ENCODE peak calls at places on chromosomes 4 and X, in eight cellular contexts. C is sigmoid colon, S is A549, I is HepG2, U is coronary artery, L is left ventricle myocardium inferior, O is brain microvascular endothelial cell, A is adrenal gland. D is an unnamed sample.

GRCh38 chrX:11663875-11664210 is 1.9 kb downstream of the ARHGAP6 start:
- DNase-seq in C (no peak), S (peak), I (no peak), U (no peak), L (no peak), O (no peak), A (no peak), D (no peak)

GRCh38 chrX:115564243-115564642 is 3.3 kb downstream of the PLS3 start:
- DNase-seq in C (no peak), S (no peak), I (peak), U (no peak), L (no peak), O (no peak), A (no peak), D (no peak)

GRCh38 chrX:11724122-11725017 is 33.7 kb upstream of the MSL3 start:
- DNase-seq in C (no peak), S (peak), I (peak), U (no peak), L (no peak), O (peak), A (no peak), D (peak)

GRCh38 chrX:47579537-47579936 is 2.7 kb upstream of the TIMP1 start:
- DNase-seq in C (no peak), S (peak), I (no peak), U (no peak), L (no peak), O (peak), A (no peak), D (peak)

GRCh38 chr4:129358571-129358970 is 262.6 kb downstream of the C4orf33 start:
- DNase-seq in C (no peak), S (no peak), I (no peak), U (no peak), L (no peak), O (peak), A (no peak), D (peak)

GRCh38 chrX:71217298-71217697 is 5.7 kb upstream of the GJB1 start:
- DNase-seq in C (no peak), S (no peak), I (no peak), U (no peak), L (no peak), O (no peak), A (no peak), D (no peak)

GRCh38 chrX:47316276-47317025 is 53.9 kb upstream of the ZNF157 start:
- DNase-seq in C (no peak), S (no peak), I (no peak), U (no peak), L (no peak), O (peak), A (no peak), D (no peak)

GRCh38 chr4:169443748-169444147 is 168.6 kb downstream of the NEK1 start:
- DNase-seq in C (no peak), S (no peak), I (no peak), U (no peak), L (no peak), O (no peak), A (no peak), D (no peak)

GRCh38 chr4:108160741-108161352 is 7.9 kb downstream of the LEF1 start:
- DNase-seq in C (no peak), S (no peak), I (no peak), U (no peak), L (no peak), O (no peak), A (no peak), D (no peak)

GRCh38 chrX:22629105-22629725 is 356.5 kb downstream of the CBLL2 start:
- DNase-seq in C (no peak), S (no peak), I (no peak), U (no peak), L (no peak), O (peak), A (no peak), D (peak)

GRCh38 chr4:127261476-127261875 is 371.3 kb upstream of the INTU start:
- DNase-seq in C (no peak), S (no peak), I (no peak), U (no peak), L (no peak), O (no peak), A (no peak), D (no peak)

GRCh38 chrX:93673056-93673868 is at the start of gene NAP1L3:
- DNase-seq in C (peak), S (peak), I (peak), U (peak), L (peak), O (peak), A (peak), D (peak)

GRCh38 chr4:1033840-1034551 is 22.6 kb downstream of the FGFRL1 start:
- DNase-seq in C (no peak), S (no peak), I (no peak), U (no peak), L (peak), O (no peak), A (no peak), D (no peak)

GRCh38 chr4:140047017-140047640 is 106.9 kb downstream of the MAML3 start:
- DNase-seq in C (no peak), S (no peak), I (no peak), U (peak), L (peak), O (no peak), A (no peak), D (no peak)

GRCh38 chr4:122052714-122053113 is 99.4 kb upstream of the BLTP1 start:
- DNase-seq in C (no peak), S (no peak), I (no peak), U (no peak), L (peak), O (no peak), A (no peak), D (no peak)

GRCh38 chr4:38232741-38233140 is 272.5 kb downstream of the PTTG2 start:
- DNase-seq in C (no peak), S (no peak), I (no peak), U (no peak), L (no peak), O (no peak), A (no peak), D (no peak)

GRCh38 chrX:71489540-71489939 is 43.4 kb upstream of the OGT start:
- DNase-seq in C (no peak), S (no peak), I (no peak), U (no peak), L (no peak), O (no peak), A (no peak), D (no peak)

GRCh38 chr4:101701551-101701950 is 89.0 kb upstream of the BANK1 start:
- DNase-seq in C (no peak), S (no peak), I (no peak), U (no peak), L (no peak), O (no peak), A (no peak), D (no peak)

GRCh38 chr4:170374770-170375169 is 285.0 kb upstream of the AADAT start:
- DNase-seq in C (no peak), S (peak), I (peak), U (no peak), L (no peak), O (peak), A (no peak), D (no peak)

GRCh38 chrX:151009582-151009981 is 26.4 kb downstream of the HMGB3 start:
- DNase-seq in C (no peak), S (no peak), I (peak), U (no peak), L (no peak), O (no peak), A (no peak), D (no peak)

GRCh38 chr4:173578956-173579355 is 48.9 kb upstream of the HAND2 start:
- DNase-seq in C (no peak), S (no peak), I (no peak), U (no peak), L (no peak), O (no peak), A (no peak), D (no peak)

GRCh38 chrX:134774190-134775048 is 116.1 kb upstream of the PLAC1 start:
- DNase-seq in C (no peak), S (no peak), I (no peak), U (no peak), L (no peak), O (no peak), A (no peak), D (no peak)

GRCh38 chrX:119790977-119791436 is 423 bp downstream of the RPL39 start:
- DNase-seq in C (no peak), S (peak), I (peak), U (no peak), L (no peak), O (peak), A (peak), D (peak)

GRCh38 chrX:110665636-110666035 is 130.0 kb downstream of the CHRDL1 start:
- DNase-seq in C (no peak), S (peak), I (peak), U (no peak), L (peak), O (peak), A (no peak), D (peak)

GRCh38 chrX:16573781-16574180 is 76.2 kb upstream of the S100G start:
- DNase-seq in C (no peak), S (no peak), I (no peak), U (no peak), L (no peak), O (peak), A (no peak), D (no peak)

GRCh38 chr4:86114563-86114962 is 245.3 kb downstream of the MAPK10 start:
- DNase-seq in C (no peak), S (no peak), I (no peak), U (no peak), L (no peak), O (no peak), A (no peak), D (no peak)

GRCh38 chr4:143253156-143253555 is 68.4 kb downstream of the USP38 start:
- DNase-seq in C (no peak), S (no peak), I (no peak), U (no peak), L (no peak), O (no peak), A (no peak), D (no peak)

GRCh38 chr4:109186458-109186945 is 116.0 kb downstream of the COL25A1 start:
- DNase-seq in C (no peak), S (no peak), I (no peak), U (no peak), L (no peak), O (no peak), A (no peak), D (no peak)
- TF ChIP-seq CTCF in C (no peak), S (no peak), I (no peak), U (no peak), L (no peak), O (no peak), A (no peak), D (no peak)

GRCh38 chrX:31170792-31171191 is 99.0 kb upstream of the FTHL17 start:
- DNase-seq in C (no peak), S (no peak), I (no peak), U (no peak), L (no peak), O (no peak), A (no peak), D (no peak)

GRCh38 chrX:31168596-31168995 is 96.8 kb upstream of the FTHL17 start:
- DNase-seq in C (no peak), S (no peak), I (no peak), U (no peak), L (no peak), O (no peak), A (no peak), D (no peak)

GRCh38 chrX:31166416-31166815 is 94.6 kb upstream of the FTHL17 start:
- DNase-seq in C (no peak), S (no peak), I (no peak), U (no peak), L (no peak), O (peak), A (no peak), D (no peak)

GRCh38 chrX:31166832-31167231 is 95.0 kb upstream of the FTHL17 start:
- DNase-seq in C (no peak), S (no peak), I (no peak), U (no peak), L (no peak), O (no peak), A (no peak), D (no peak)

GRCh38 chrX:31165241-31166035 is 93.6 kb upstream of the FTHL17 start:
- DNase-seq in C (no peak), S (no peak), I (peak), U (no peak), L (no peak), O (peak), A (no peak), D (no peak)
- H3K27ac ChIP-seq in C (no peak), S (no peak), I (no peak), U (no peak), L (no peak), O (peak), A (no peak), D (no peak)

GRCh38 chr4:35541888-35542213 is 702.5 kb downstream of the ARAP2 start:
- DNase-seq in C (no peak), S (no peak), I (peak), U (no peak), L (no peak), O (no peak), A (no peak), D (no peak)
- TF ChIP-seq CTCF in C (no peak), S (no peak), I (no peak), U (no peak), L (no peak), O (no peak), A (no peak), D (no peak)

GRCh38 chr4:27574743-27575142 is 714.1 kb downstream of the STIM2 start:
- DNase-seq in C (no peak), S (no peak), I (no peak), U (no peak), L (no peak), O (no peak), A (no peak), D (no peak)

GRCh38 chr4:27568236-27568951 is 707.8 kb downstream of the STIM2 start:
- DNase-seq in C (no peak), S (no peak), I (no peak), U (no peak), L (no peak), O (no peak), A (no peak), D (no peak)

GRCh38 chr4:27568952-27569319 is 708.3 kb downstream of the STIM2 start:
- DNase-seq in C (no peak), S (no peak), I (no peak), U (no peak), L (no peak), O (no peak), A (no peak), D (no peak)
- H3K27ac ChIP-seq in C (no peak), S (no peak), I (no peak), U (no peak), L (no peak), O (no peak), A (no peak), D (no peak)

DNA sequence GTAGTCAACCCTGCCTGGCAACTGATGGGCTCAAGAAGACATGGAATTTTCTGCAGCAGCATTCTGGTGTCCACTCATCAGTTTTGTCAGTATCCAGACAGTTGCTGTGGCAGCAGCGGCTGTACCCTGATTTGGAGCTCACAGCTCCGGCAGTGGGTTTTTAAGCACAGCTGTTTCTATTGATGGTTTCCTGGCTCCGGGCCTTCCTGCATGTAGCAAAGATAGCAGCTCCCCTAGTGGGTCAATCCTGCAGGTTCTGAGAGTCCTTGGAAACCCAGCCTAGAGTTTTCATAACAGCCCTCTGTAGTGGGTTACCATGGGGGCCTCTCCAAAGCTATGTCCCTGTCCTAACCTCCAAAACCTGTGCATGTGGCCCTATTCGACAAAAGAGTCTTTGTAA is 84.0 kb upstream of the ATP6AP2 start:
- DNase-seq in C (no peak), S (no peak), I (peak), U (no peak), L (no peak), O (peak), A (no peak), D (no peak)
- TF ChIP-seq CTCF in C (no peak), S (no peak), I (no peak), U (no peak), L (peak), O (peak), A (no peak), D (no peak)

GRCh38 chr4:3041192-3042142 is 32.9 kb downstream of the HTT-AS start:
- DNase-seq in C (peak), S (no peak), I (peak), U (peak), L (peak), O (peak), A (peak), D (no peak)
- H3K27ac ChIP-seq in C (peak), S (no peak), I (no peak), U (no peak), L (peak), O (no peak), A (no peak), D (peak)

GRCh38 chr4:185717018-185717726 is 94.8 kb downstream of the SORBS2 start:
- DNase-seq in C (no peak), S (no peak), I (no peak), U (no peak), L (no peak), O (no peak), A (peak), D (no peak)
- TF ChIP-seq CTCF in C (no peak), S (no peak), I (no peak), U (no peak), L (no peak), O (no peak), A (no peak), D (no peak)

GRCh38 chr4:88191404-88191803 is 33.0 kb upstream of the ABCG2 start:
- DNase-seq in C (no peak), S (peak), I (no peak), U (no peak), L (no peak), O (no peak), A (no peak), D (no peak)

GRCh38 chr4:88189881-88190585 is 31.6 kb upstream of the ABCG2 start:
- DNase-seq in C (no peak), S (peak), I (no peak), U (no peak), L (no peak), O (no peak), A (no peak), D (no peak)

GRCh38 chr4:88196523-88197185 is 38.2 kb upstream of the ABCG2 start:
- DNase-seq in C (no peak), S (no peak), I (no peak), U (no peak), L (no peak), O (no peak), A (no peak), D (no peak)

GRCh38 chr4:88200186-88200585 is 41.7 kb upstream of the ABCG2 start:
- DNase-seq in C (no peak), S (no peak), I (no peak), U (no peak), L (no peak), O (no peak), A (no peak), D (no peak)

DNA sequence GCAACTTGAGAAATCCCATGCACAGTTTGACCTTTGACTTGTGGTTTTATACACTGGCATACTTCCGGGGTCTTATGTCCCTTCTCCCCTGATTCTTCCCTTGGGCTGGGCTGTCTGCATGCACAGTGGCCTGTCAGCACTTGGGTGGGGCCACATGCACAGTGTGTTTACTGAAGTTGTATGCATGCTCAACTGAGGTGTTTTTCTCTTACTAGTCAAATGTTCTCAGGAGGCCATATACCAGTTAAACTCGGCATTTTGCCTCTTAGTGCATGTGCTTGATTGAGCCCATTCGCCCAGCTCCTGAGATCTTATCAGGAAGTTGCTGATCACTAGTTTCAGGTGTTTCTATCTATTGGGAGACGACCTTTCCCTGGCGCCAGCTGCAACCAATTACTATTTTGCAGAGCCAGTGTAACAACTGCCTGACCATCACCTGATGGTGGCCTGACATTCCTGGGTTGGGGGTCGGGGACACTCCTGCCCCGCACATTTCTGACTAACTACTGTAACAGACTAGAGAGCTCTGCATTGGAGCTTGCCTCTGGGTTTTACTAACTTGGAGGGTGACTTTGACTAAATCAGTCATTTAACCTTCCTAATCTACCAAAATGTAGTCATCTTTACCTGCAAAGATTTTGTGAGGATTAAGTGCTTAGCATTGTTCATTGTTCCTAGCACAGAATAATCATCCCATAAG is 37.4 kb upstream of the ABCG2 start:
- DNase-seq in C (no peak), S (peak), I (no peak), U (no peak), L (no peak), O (no peak), A (no peak), D (no peak)
- H3K27ac ChIP-seq in C (no peak), S (peak), I (no peak), U (no peak), L (no peak), O (no peak), A (no peak), D (no peak)

GRCh38 chr4:76246025-76246424 is 5.5 kb upstream of the FAM47E start:
- DNase-seq in C (no peak), S (no peak), I (no peak), U (no peak), L (no peak), O (no peak), A (no peak), D (no peak)
- TF ChIP-seq CTCF in C (no peak), S (no peak), I (peak), U (no peak), L (no peak), O (no peak), A (no peak), D (no peak)

GRCh38 chr4:164423819-164424218 is 330.1 kb upstream of the SMIM31 start:
- DNase-seq in C (no peak), S (no peak), I (no peak), U (no peak), L (no peak), O (no peak), A (no peak), D (no peak)
- H3K27ac ChIP-seq in C (no peak), S (no peak), I (no peak), U (no peak), L (no peak), O (no peak), A (no peak), D (no peak)